ENCODE peak calls at places on chromosomes 11 and 22, in five cellular contexts. One of them, this sample, is unnamed.
A peak's percentile ranks its signal among the peaks of the same experiment; 100 is the strongest.

GRCh38 chr11:60991457-60991856 is 20.0 kb downstream of the CD6 start:
- DNase-seq in AG10803: no peak
- DNase-seq in A549: no peak
- DNase-seq in keratinocyte: no peak
- DNase-seq in coronary artery: no peak
- DNase-seq in this sample: no peak

GRCh38 chr22:37930270-37930951 is 23.0 kb downstream of the C22orf23 start:
- DNase-seq in AG10803: peak; percentile 37
- DNase-seq in A549: peak; percentile 25
- DNase-seq in keratinocyte: no peak
- DNase-seq in coronary artery: no peak
- DNase-seq in this sample: peak; percentile 62

GRCh38 chr11:45848654-45849081 is 1.4 kb downstream of the CRY2 start:
- DNase-seq in AG10803: no peak
- DNase-seq in A549: no peak
- DNase-seq in keratinocyte: no peak
- DNase-seq in coronary artery: no peak
- DNase-seq in this sample: no peak

GRCh38 chr11:47181271-47181670 is 4.6 kb upstream of the ARFGAP2 start:
- DNase-seq in AG10803: no peak
- DNase-seq in A549: no peak
- DNase-seq in keratinocyte: no peak
- DNase-seq in coronary artery: no peak
- DNase-seq in this sample: no peak

GRCh38 chr22:46797355-46797754 is 34.9 kb downstream of the TBC1D22A start:
- DNase-seq in AG10803: peak; percentile 15
- DNase-seq in A549: no peak
- DNase-seq in keratinocyte: no peak
- DNase-seq in coronary artery: peak; percentile 70
- DNase-seq in this sample: peak; percentile 86

GRCh38 chr22:33564683-33565082 is 355.6 kb downstream of the LARGE1 start:
- DNase-seq in AG10803: no peak
- DNase-seq in A549: no peak
- DNase-seq in keratinocyte: no peak
- DNase-seq in coronary artery: no peak
- DNase-seq in this sample: no peak

GRCh38 chr11:27287205-27287604 is 75.8 kb downstream of the CCDC34 start:
- DNase-seq in AG10803: no peak
- DNase-seq in A549: no peak
- DNase-seq in keratinocyte: no peak
- DNase-seq in coronary artery: no peak
- DNase-seq in this sample: no peak

GRCh38 chr11:64314805-64315561 is 2.4 kb downstream of the TRMT112 start:
- DNase-seq in AG10803: no peak
- DNase-seq in A549: no peak
- DNase-seq in keratinocyte: no peak
- DNase-seq in coronary artery: no peak
- DNase-seq in this sample: no peak

GRCh38 chr11:36041988-36042606 is 98.2 kb downstream of the LDLRAD3 start:
- DNase-seq in AG10803: peak; percentile 22
- DNase-seq in A549: no peak
- DNase-seq in keratinocyte: no peak
- DNase-seq in coronary artery: no peak
- DNase-seq in this sample: peak; percentile 48

GRCh38 chr22:35538801-35539321 is 1.8 kb upstream of the RASD2 start:
- DNase-seq in AG10803: no peak
- DNase-seq in A549: peak; percentile 42
- DNase-seq in keratinocyte: no peak
- DNase-seq in coronary artery: no peak
- DNase-seq in this sample: peak; percentile 27

GRCh38 chr22:48270731-48271130 is 1508.3 kb downstream of the TBC1D22A start:
- DNase-seq in AG10803: no peak
- DNase-seq in A549: no peak
- DNase-seq in keratinocyte: no peak
- DNase-seq in coronary artery: no peak
- DNase-seq in this sample: no peak

GRCh38 chr11:2869561-2870427 is 15.8 kb downstream of the CDKN1C start:
- DNase-seq in AG10803: no peak
- DNase-seq in A549: no peak
- DNase-seq in keratinocyte: no peak
- DNase-seq in coronary artery: no peak
- DNase-seq in this sample: no peak

GRCh38 chr11:2870955-2871720 is 14.4 kb downstream of the CDKN1C start:
- DNase-seq in AG10803: no peak
- DNase-seq in A549: no peak
- DNase-seq in keratinocyte: no peak
- DNase-seq in coronary artery: no peak
- DNase-seq in this sample: no peak

GRCh38 chr11:2868604-2869526 is 16.7 kb downstream of the CDKN1C start:
- DNase-seq in AG10803: no peak
- DNase-seq in A549: no peak
- DNase-seq in keratinocyte: no peak
- DNase-seq in coronary artery: no peak
- DNase-seq in this sample: no peak

GRCh38 chr11:2867722-2868548 is 17.6 kb downstream of the CDKN1C start:
- DNase-seq in AG10803: no peak
- DNase-seq in A549: no peak
- DNase-seq in keratinocyte: no peak
- DNase-seq in coronary artery: no peak
- DNase-seq in this sample: no peak

DNA sequence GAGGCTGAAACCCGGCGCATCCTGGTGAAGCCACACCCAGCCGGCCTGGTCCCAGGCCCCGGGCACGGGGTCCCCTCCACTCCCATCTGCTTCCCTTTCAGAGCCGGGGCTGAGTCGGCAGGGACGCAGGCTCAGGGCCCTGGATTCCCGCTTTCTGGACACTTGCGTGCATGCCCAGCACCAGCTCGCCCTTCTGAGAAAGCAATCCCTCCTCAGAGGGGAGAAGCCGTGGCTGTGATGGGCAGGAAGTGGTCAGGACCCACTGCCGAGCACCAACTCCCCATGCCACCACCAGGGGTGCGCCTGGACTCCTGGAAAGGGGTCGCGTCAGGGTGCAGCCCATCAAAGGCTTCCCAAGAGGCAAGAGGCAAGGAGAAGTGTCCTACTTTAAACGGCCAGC is 15.1 kb downstream of the CDKN1C start:
- DNase-seq in AG10803: no peak
- DNase-seq in A549: no peak
- DNase-seq in keratinocyte: no peak
- DNase-seq in coronary artery: no peak
- DNase-seq in this sample: no peak
- TF ChIP-seq CTCF in AG10803: no peak
- TF ChIP-seq CTCF in A549: no peak
- TF ChIP-seq CTCF in keratinocyte: no peak
- TF ChIP-seq CTCF in coronary artery: no peak
- TF ChIP-seq CTCF in this sample: no peak

GRCh38 chr11:12678092-12678491 is 3.9 kb downstream of the TEAD1 start:
- DNase-seq in AG10803: no peak
- DNase-seq in A549: no peak
- DNase-seq in keratinocyte: no peak
- DNase-seq in coronary artery: no peak
- DNase-seq in this sample: no peak
- H3K4me3 ChIP-seq in AG10803: peak overlapping the region; percentile 79
- H3K4me3 ChIP-seq in A549: peak overlapping the region; percentile 90
- H3K4me3 ChIP-seq in keratinocyte: peak overlapping the region; percentile 61
- H3K4me3 ChIP-seq in coronary artery: peak overlapping the region; percentile 97
- H3K4me3 ChIP-seq in this sample: peak overlapping the region; percentile 22

DNA sequence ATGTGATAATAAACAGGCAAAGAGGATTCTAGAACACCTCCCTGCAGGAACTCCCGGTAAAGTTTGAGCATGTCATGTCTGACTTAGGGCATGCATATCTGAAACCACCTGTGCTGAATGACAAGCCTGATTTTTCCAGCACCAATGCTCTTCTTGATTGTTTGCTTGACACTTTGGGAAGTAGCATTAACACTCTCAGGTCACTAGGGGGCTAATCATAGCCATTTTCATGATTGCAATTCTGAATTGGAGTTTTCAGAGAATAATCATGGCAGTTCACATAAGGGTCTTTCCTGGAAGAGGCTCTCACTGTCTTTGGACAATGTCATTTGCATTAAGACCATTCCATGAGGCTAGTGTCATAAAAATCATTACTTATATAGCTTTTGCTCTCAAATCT is 234.4 kb upstream of the MTNR1B start:
- DNase-seq in AG10803: no peak
- DNase-seq in A549: no peak
- DNase-seq in keratinocyte: no peak
- DNase-seq in coronary artery: no peak
- DNase-seq in this sample: peak; percentile 5
- TF ChIP-seq CTCF in AG10803: peak; percentile 56
- TF ChIP-seq CTCF in A549: no peak
- TF ChIP-seq CTCF in keratinocyte: peak; percentile 33
- TF ChIP-seq CTCF in coronary artery: no peak
- TF ChIP-seq CTCF in this sample: peak; percentile 36

DNA sequence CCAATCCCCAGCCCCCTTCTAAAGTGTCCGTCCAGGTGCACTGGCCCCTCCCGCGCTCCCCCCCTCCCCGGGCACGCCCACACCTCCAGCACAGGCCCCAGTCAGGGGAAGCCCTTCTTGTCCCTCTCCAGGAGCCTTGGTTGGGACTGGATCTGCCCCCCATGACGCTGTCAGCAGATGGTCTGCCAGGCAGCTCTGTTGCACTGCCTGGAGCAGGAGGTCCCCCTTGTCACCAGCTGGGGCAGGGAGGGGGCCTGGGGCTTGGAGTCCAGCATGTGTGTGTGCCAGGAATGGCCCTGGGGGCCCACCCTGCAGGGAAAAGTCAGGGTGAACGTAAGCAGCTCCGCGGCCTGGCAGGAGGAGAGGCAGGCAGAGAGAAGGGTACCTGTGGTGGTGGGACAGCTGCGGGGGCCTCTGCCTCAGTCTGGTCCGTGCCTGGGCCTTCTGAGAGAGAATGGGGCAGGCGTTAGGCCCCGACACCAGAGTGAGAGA is 1.6 kb downstream of the IRF7 start:
- DNase-seq in AG10803: no peak
- DNase-seq in A549: no peak
- DNase-seq in keratinocyte: no peak
- DNase-seq in coronary artery: no peak
- DNase-seq in this sample: no peak
- H3K4me3 ChIP-seq in AG10803: no peak overlapping the region
- H3K4me3 ChIP-seq in A549: no peak overlapping the region
- H3K4me3 ChIP-seq in keratinocyte: peak overlapping the region; percentile 58
- H3K4me3 ChIP-seq in coronary artery: peak overlapping the region; percentile 84
- H3K4me3 ChIP-seq in this sample: no peak overlapping the region

GRCh38 chr11:1152316-1153104 is 5.2 kb upstream of the MUC5AC start:
- DNase-seq in AG10803: peak; percentile 11
- DNase-seq in A549: peak; percentile 63
- DNase-seq in keratinocyte: no peak
- DNase-seq in coronary artery: peak; percentile 63
- DNase-seq in this sample: peak; percentile 49
- TF ChIP-seq CTCF in AG10803: no peak
- TF ChIP-seq CTCF in A549: no peak
- TF ChIP-seq CTCF in keratinocyte: no peak
- TF ChIP-seq CTCF in coronary artery: no peak
- TF ChIP-seq CTCF in this sample: no peak